ENCODE peak calls at places on chromosomes 7 and 10, in four cellular contexts. J is dorsolateral prefrontal cortex, P is brain microvascular endothelial cell, Z is A549. D is an unnamed sample.

GRCh38 chr7:150401861-150402631 is 22.9 kb downstream of the ZNF775 start:
- DNase-seq in P (no peak), J (no peak), Z (no peak), D (no peak)

GRCh38 chr7:83072576-83073517 is 89.8 kb downstream of the PCLO start:
- DNase-seq in P (peak; percentile 2), Z (no peak), J (no peak), D (no peak)

GRCh38 chr7:153682628-153683027 is 369.6 kb upstream of the DPP6 start:
- DNase-seq in P (no peak), J (no peak), Z (no peak), D (no peak)

GRCh38 chr10:69866688-69867461 is 65.2 kb downstream of the COL13A1 start:
- DNase-seq in J (no peak), P (peak; percentile 86), Z (no peak), D (peak; percentile 91)

GRCh38 chr10:29807407-29807806 is 172.6 kb upstream of the SVIL start:
- DNase-seq in Z (peak; percentile 82), P (peak; percentile 59), J (no peak), D (peak; percentile 67)

GRCh38 chr10:123148414-123149161 is 652 bp downstream of the HMX2 start:
- DNase-seq in P (no peak), Z (no peak), J (no peak), D (no peak)

GRCh38 chr7:14834456-14834855 is 68.1 kb downstream of the DGKB start:
- DNase-seq in J (no peak), P (peak; percentile 66), Z (no peak), D (peak; percentile 38)

GRCh38 chr10:58625070-58625469 is 112.4 kb downstream of the BICC1 start:
- DNase-seq in J (no peak), Z (peak; percentile 53), P (peak; percentile 66), D (peak; percentile 91)

GRCh38 chr7:70638381-70639128 is 493.4 kb upstream of the GALNT17 start:
- DNase-seq in P (no peak), J (no peak), Z (no peak), D (no peak)

GRCh38 chr7:123749537-123749857 is 694 bp upstream of the WASL start:
- DNase-seq in P (peak; percentile 62), Z (peak; percentile 82), J (no peak), D (no peak)

GRCh38 chr7:125467996-125468854 is 538.6 kb upstream of the POT1 start:
- DNase-seq in Z (no peak), J (no peak), P (no peak), D (no peak)

GRCh38 chr7:45680776-45681175 is 106.6 kb downstream of the ADCY1 start:
- DNase-seq in Z (no peak), P (no peak), J (no peak), D (no peak)

DNA sequence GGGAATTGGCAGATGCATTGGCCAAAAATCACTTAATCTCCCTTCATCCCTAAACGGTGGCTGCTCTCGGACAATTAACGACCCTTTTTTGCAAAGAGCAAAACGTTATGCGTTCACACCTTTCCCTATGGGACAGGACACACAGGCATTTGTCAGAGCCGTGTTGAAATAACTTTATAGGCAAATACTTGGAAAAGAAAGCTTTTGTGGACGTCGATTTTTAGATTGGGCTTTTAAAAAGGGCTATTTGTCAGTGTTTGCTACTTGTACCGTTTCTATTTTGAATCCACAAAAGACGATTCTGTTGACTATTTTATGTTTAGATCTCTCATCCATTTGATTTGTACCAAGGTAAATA is 245.6 kb downstream of the SLC25A13 start:
- DNase-seq in Z (no peak), P (no peak), J (no peak), D (no peak)
- H3K4me3 ChIP-seq in Z (peak overlapping the region; percentile 43), P (peak overlapping the region; percentile 61), J (peak overlapping the region; percentile 68), D (peak overlapping the region; percentile 53)

DNA sequence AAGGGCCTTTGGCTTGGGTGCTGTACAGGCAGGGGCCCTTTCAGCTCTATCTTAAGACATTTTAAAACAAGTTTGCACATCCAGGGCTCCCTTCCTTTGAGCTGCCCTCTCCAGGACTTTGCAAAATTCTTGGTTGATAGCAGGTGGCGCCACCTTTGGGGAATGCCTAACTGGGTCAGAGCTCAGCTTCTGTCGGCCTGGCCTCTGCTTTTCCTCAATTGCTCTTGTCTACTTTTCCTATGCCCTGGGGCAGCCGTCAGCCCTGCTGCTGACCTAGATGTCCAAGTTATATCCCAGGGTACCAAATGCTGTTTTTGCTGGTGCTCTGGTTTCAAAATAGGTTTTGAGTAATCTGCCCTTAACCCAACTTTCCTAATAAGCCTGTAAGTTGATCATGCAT is 65.8 kb downstream of the APBB1IP start:
- DNase-seq in J (no peak), Z (peak; percentile 28), P (no peak), D (no peak)
- TF ChIP-seq CTCF in J (no peak), Z (peak; percentile 25), P (peak; percentile 28), D (no peak)

GRCh38 chr7:142935941-142936565 is 2.5 kb upstream of the TRPV5 start:
- DNase-seq in J (no peak), Z (no peak), P (no peak), D (no peak)
- H3K4me3 ChIP-seq in J (no peak overlapping the region), Z (no peak overlapping the region), P (no peak overlapping the region), D (no peak overlapping the region)

GRCh38 chr7:64951250-64951848 is 39.5 kb downstream of the ZNF117 start:
- DNase-seq in P (peak; percentile 44), Z (peak; percentile 46), J (no peak), D (peak; percentile 54)

GRCh38 chr7:64945776-64946175 is 42.7 kb downstream of the ZNF273 start:
- DNase-seq in P (no peak), Z (no peak), J (no peak), D (no peak)

GRCh38 chr7:64945481-64945756 is 42.3 kb downstream of the ZNF273 start:
- DNase-seq in Z (no peak), P (no peak), J (no peak), D (no peak)

GRCh38 chr7:64947252-64948000 is 43.4 kb downstream of the ZNF117 start:
- DNase-seq in Z (no peak), J (no peak), P (no peak), D (no peak)

DNA sequence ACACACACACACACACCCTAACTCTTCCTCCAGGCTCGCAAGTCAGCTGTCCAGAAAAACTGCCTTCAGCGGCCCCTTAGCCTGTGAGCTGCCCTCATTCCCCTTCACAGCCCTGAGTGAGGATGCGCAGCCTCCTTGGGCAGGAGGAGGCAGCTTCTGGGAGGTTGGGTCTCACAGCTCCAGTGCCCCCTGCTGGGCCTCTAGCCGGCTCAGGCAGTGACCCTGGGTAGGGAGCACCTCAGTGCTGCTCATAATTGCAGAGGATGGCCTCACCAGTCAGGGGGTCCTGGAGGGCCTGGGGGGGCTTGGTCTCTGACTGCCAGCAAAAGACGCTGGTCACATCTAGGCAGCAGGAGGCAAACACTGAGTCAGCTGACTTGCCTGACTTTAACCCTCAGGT is 43.7 kb downstream of the ZNF273 start:
- DNase-seq in J (no peak), P (no peak), Z (no peak), D (no peak)
- TF ChIP-seq CTCF in J (no peak), P (peak; percentile 49), Z (no peak), D (no peak)